ENCODE peak calls at places on chromosomes 4 and X, in five cellular contexts. One of them, this sample, is unnamed. For H3K36me3, the result is how much of the 10 kb centered on the place peaks cover.

GRCh38 chrX:9340619-9341304 is 124.1 kb upstream of the TBL1X start:
- DNase-seq in K562: no peak
- DNase-seq in GM12878: peak
- DNase-seq in GM23338: peak
- DNase-seq in SK-N-SH: peak
- DNase-seq in this sample: no peak

GRCh38 chrX:643911-644303 is 13.3 kb downstream of the SHOX start:
- DNase-seq in SK-N-SH: peak
- DNase-seq in GM12878: no peak
- DNase-seq in GM23338: peak
- DNase-seq in K562: no peak
- DNase-seq in this sample: no peak

GRCh38 chr4:83219344-83219990 is 65.1 kb downstream of the COQ2 start:
- DNase-seq in SK-N-SH: no peak
- DNase-seq in GM23338: no peak
- DNase-seq in K562: no peak
- DNase-seq in GM12878: peak
- DNase-seq in this sample: no peak

GRCh38 chrX:114152130-114152529 is 431.8 kb upstream of the HTR2C start:
- DNase-seq in SK-N-SH: no peak
- DNase-seq in GM12878: no peak
- DNase-seq in GM23338: no peak
- DNase-seq in K562: peak
- DNase-seq in this sample: peak

GRCh38 chr4:74682567-74683359 is 111.6 kb downstream of the BTC start:
- DNase-seq in GM23338: peak
- DNase-seq in GM12878: no peak
- DNase-seq in K562: peak
- DNase-seq in SK-N-SH: no peak
- DNase-seq in this sample: peak

GRCh38 chr4:157977086-157977485 is 195.7 kb downstream of the GASK1B start:
- DNase-seq in GM23338: no peak
- DNase-seq in K562: no peak
- DNase-seq in GM12878: no peak
- DNase-seq in SK-N-SH: no peak
- DNase-seq in this sample: no peak

GRCh38 chr4:38223306-38223705 is 263.1 kb downstream of the PTTG2 start:
- DNase-seq in SK-N-SH: no peak
- DNase-seq in GM12878: no peak
- DNase-seq in K562: no peak
- DNase-seq in GM23338: no peak
- DNase-seq in this sample: no peak

GRCh38 chrX:70244881-70245280 is 10.4 kb downstream of the AWAT1 start:
- DNase-seq in K562: no peak
- DNase-seq in GM23338: no peak
- DNase-seq in GM12878: no peak
- DNase-seq in SK-N-SH: no peak
- DNase-seq in this sample: no peak

GRCh38 chr4:138576684-138577083 is 334.5 kb upstream of the SLC7A11 start:
- DNase-seq in GM23338: peak
- DNase-seq in GM12878: no peak
- DNase-seq in K562: peak
- DNase-seq in SK-N-SH: no peak
- DNase-seq in this sample: peak

GRCh38 chrX:137926090-137926489 is 360.2 kb downstream of the ZIC3 start:
- DNase-seq in GM12878: no peak
- DNase-seq in K562: no peak
- DNase-seq in SK-N-SH: peak
- DNase-seq in GM23338: peak
- DNase-seq in this sample: no peak

GRCh38 chr4:52925531-52925968 is 63.4 kb downstream of the RASL11B start:
- DNase-seq in GM12878: no peak
- DNase-seq in GM23338: peak
- DNase-seq in K562: no peak
- DNase-seq in SK-N-SH: no peak
- DNase-seq in this sample: no peak

GRCh38 chrX:38045697-38046096 is 39.3 kb downstream of the SYTL5 start:
- DNase-seq in SK-N-SH: no peak
- DNase-seq in K562: no peak
- DNase-seq in GM12878: no peak
- DNase-seq in GM23338: no peak
- DNase-seq in this sample: no peak

GRCh38 chrX:123698979-123699378 is 33.9 kb downstream of the THOC2 start:
- DNase-seq in SK-N-SH: no peak
- DNase-seq in GM23338: no peak
- DNase-seq in K562: no peak
- DNase-seq in GM12878: no peak
- DNase-seq in this sample: no peak

GRCh38 chr4:121126449-121127006 is 37.6 kb downstream of the TNIP3 start:
- DNase-seq in K562: no peak
- DNase-seq in GM23338: peak
- DNase-seq in SK-N-SH: peak
- DNase-seq in GM12878: no peak
- DNase-seq in this sample: no peak

GRCh38 chrX:108309144-108309543 is 129.1 kb downstream of the COL4A6 start:
- DNase-seq in GM12878: no peak
- DNase-seq in GM23338: no peak
- DNase-seq in K562: no peak
- DNase-seq in SK-N-SH: no peak
- DNase-seq in this sample: peak

GRCh38 chr4:113686950-113687718 is 74.4 kb downstream of the CAMK2D start:
- DNase-seq in K562: no peak
- DNase-seq in GM23338: no peak
- DNase-seq in SK-N-SH: no peak
- DNase-seq in GM12878: peak
- DNase-seq in this sample: no peak

GRCh38 chrX:17072726-17073125 is 126.3 kb downstream of the REPS2 start:
- DNase-seq in GM23338: no peak
- DNase-seq in K562: no peak
- DNase-seq in GM12878: no peak
- DNase-seq in SK-N-SH: no peak
- DNase-seq in this sample: no peak

GRCh38 chr4:176800891-176801534 is 8.3 kb upstream of the VEGFC start:
- DNase-seq in GM23338: no peak
- DNase-seq in SK-N-SH: no peak
- DNase-seq in K562: no peak
- DNase-seq in GM12878: no peak
- DNase-seq in this sample: no peak

GRCh38 chrX:148811236-148811635 is 310.8 kb downstream of the AFF2 start:
- DNase-seq in K562: no peak
- DNase-seq in GM12878: no peak
- DNase-seq in GM23338: no peak
- DNase-seq in SK-N-SH: no peak
- DNase-seq in this sample: no peak

GRCh38 chr4:99917575-99917974 is 23.3 kb upstream of the LAMTOR3 start:
- DNase-seq in GM23338: no peak
- DNase-seq in K562: no peak
- DNase-seq in GM12878: no peak
- DNase-seq in SK-N-SH: no peak
- DNase-seq in this sample: no peak

GRCh38 chr4:112175840-112176239 is 30.6 kb downstream of the FAM241A start:
- DNase-seq in SK-N-SH: no peak
- DNase-seq in K562: no peak
- DNase-seq in GM23338: no peak
- DNase-seq in GM12878: no peak
- DNase-seq in this sample: no peak

GRCh38 chr4:161356351-161356750 is 807.4 kb downstream of the FSTL5 start:
- DNase-seq in SK-N-SH: no peak
- DNase-seq in K562: no peak
- DNase-seq in GM23338: no peak
- DNase-seq in GM12878: no peak
- DNase-seq in this sample: no peak

GRCh38 chrX:65744965-65745364 is 77.5 kb downstream of the MSN start:
- DNase-seq in GM12878: no peak
- DNase-seq in SK-N-SH: no peak
- DNase-seq in K562: no peak
- DNase-seq in GM23338: no peak
- DNase-seq in this sample: no peak

GRCh38 chr4:37803348-37803973 is 23.0 kb upstream of the PGM2 start:
- DNase-seq in GM23338: peak
- DNase-seq in SK-N-SH: peak
- DNase-seq in K562: no peak
- DNase-seq in GM12878: no peak
- DNase-seq in this sample: no peak

GRCh38 chrX:88604433-88605221 is 142.4 kb upstream of the CPXCR1 start:
- DNase-seq in GM12878: no peak
- DNase-seq in GM23338: no peak
- DNase-seq in SK-N-SH: no peak
- DNase-seq in K562: no peak
- DNase-seq in this sample: no peak

GRCh38 chr4:80540785-80541469 is 205.4 kb downstream of the CFAP299 start:
- DNase-seq in GM12878: peak
- DNase-seq in GM23338: no peak
- DNase-seq in K562: no peak
- DNase-seq in SK-N-SH: no peak
- DNase-seq in this sample: no peak

GRCh38 chr4:107736924-107737448 is 17.0 kb upstream of the PAPSS1 start:
- DNase-seq in SK-N-SH: peak
- DNase-seq in GM23338: peak
- DNase-seq in GM12878: no peak
- DNase-seq in K562: peak
- DNase-seq in this sample: peak

GRCh38 chrX:2608638-2609430 is 82.3 kb upstream of the CD99 start:
- DNase-seq in SK-N-SH: peak
- DNase-seq in GM12878: no peak
- DNase-seq in K562: peak
- DNase-seq in GM23338: peak
- DNase-seq in this sample: peak

GRCh38 chrX:13420545-13421183 is 100.8 kb upstream of the ATXN3L start:
- DNase-seq in K562: no peak
- DNase-seq in SK-N-SH: no peak
- DNase-seq in GM12878: no peak
- DNase-seq in GM23338: no peak
- DNase-seq in this sample: no peak

GRCh38 chr4:118921736-118922135 is 33.1 kb downstream of the SYNPO2 start:
- DNase-seq in GM12878: no peak
- DNase-seq in GM23338: no peak
- DNase-seq in K562: no peak
- DNase-seq in SK-N-SH: no peak
- DNase-seq in this sample: no peak

GRCh38 chr4:174036563-174036962 is 246.9 kb downstream of the FBXO8 start:
- DNase-seq in SK-N-SH: no peak
- DNase-seq in K562: no peak
- DNase-seq in GM12878: no peak
- DNase-seq in GM23338: no peak
- DNase-seq in this sample: no peak

DNA sequence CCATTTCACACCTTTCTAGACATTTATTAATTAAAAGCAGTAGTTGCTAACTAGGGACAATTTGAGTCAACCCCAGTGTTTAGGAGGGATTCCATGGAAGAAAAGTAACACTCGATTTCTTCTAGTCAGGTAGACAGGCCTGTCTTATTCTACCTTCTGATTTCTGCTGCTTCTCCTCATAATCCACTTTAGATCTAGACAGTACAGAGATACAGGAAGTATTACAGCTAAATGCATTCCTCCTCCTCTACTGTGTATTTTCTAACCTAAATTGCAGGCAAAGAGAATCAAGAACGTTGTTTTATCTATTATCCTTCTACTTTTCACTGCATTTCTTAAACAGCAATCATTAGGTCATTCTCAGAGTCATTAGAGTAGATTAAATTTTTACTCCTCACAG is 52.6 kb downstream of the LPAR4 start:
- DNase-seq in K562: no peak
- DNase-seq in GM12878: no peak
- DNase-seq in SK-N-SH: no peak
- DNase-seq in GM23338: no peak
- DNase-seq in this sample: no peak
- TF ChIP-seq REST in K562: no peak
- TF ChIP-seq REST in GM12878: no peak
- TF ChIP-seq REST in SK-N-SH: no peak
- TF ChIP-seq REST in GM23338: no peak
- TF ChIP-seq REST in this sample: no peak

DNA sequence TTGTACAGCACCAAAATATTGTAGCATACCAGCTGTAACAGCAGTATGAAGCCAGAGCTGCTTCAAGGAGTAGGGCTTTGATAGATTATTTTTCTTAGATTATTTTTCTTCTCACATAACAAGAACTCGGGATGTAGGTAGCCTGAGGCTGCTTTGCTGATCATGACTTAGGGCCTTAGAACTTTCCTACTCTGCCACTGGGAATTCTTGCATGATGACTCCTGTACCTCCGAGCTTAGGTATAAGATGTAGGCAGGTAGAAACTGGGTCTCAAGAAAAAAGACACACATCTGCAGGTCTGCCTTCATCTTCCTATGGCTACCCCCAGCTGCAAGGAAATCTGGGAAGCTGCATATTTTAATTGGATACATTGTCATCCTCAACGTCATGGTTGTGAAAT is 115.9 kb upstream of the PNPLA4 start:
- DNase-seq in K562: no peak
- DNase-seq in GM12878: no peak
- DNase-seq in SK-N-SH: no peak
- DNase-seq in GM23338: no peak
- DNase-seq in this sample: no peak
- H3K4me2 ChIP-seq in K562: no peak
- H3K4me2 ChIP-seq in GM12878: no peak
- H3K4me2 ChIP-seq in SK-N-SH: no peak
- H3K4me2 ChIP-seq in GM23338: no peak
- H3K4me2 ChIP-seq in this sample: no peak

GRCh38 chr4:16206848-16207247 is 19.4 kb downstream of the TAPT1 start:
- DNase-seq in GM23338: no peak
- DNase-seq in K562: no peak
- DNase-seq in GM12878: no peak
- DNase-seq in SK-N-SH: no peak
- DNase-seq in this sample: no peak
- H3K36me3 ChIP-seq in GM23338: under half
- H3K36me3 ChIP-seq in K562: half or more
- H3K36me3 ChIP-seq in GM12878: under half
- H3K36me3 ChIP-seq in SK-N-SH: under half
- H3K36me3 ChIP-seq in this sample: under half

DNA sequence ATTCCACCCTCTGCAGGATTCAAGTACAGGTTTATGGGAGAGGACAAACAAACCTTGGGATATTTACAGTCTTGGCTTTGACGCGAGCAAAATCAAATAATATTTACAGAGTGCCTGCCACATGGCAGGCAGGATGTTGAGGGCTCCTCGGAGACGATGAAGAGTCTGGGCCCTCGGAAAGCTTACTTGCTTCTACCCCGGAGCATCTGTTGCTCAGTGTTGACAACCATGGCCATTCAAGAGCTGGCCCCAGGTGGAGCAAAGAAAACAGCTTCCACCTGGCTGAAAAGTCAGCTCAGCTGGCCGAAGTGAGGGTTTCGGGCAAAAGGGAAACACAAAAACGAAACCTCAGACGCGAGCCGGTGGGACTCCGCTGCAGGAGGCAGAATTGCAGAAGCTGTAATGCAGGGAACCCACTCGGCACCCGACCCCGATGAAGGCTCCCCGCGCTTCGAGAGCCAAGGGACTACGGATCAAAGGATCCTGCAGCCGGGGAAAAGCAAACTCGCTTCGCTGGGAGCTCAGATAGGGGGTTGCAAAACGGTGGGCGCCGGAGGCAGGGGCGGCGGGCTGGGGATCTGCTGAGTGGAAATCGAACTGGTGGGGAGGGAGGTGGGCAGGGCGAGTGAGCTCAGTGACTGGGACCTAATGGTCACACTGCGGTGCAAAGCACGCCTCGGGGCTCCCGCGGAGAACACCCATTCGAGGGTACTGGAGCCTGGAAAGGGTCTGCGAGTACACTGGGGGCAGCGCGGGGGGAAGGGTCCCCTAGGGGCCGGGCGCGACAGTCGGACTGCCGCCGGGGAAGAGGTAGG is 777 bp downstream of the ATP8A1 start:
- DNase-seq in SK-N-SH: peak
- DNase-seq in K562: no peak
- DNase-seq in GM23338: peak
- DNase-seq in GM12878: no peak
- DNase-seq in this sample: no peak
- TF ChIP-seq REST in SK-N-SH: no peak
- TF ChIP-seq REST in K562: no peak
- TF ChIP-seq REST in GM23338: no peak
- TF ChIP-seq REST in GM12878: no peak
- TF ChIP-seq REST in this sample: no peak

This sample was measured in HCT116.